ENCODE peak calls at places on chromosomes 4 and X, in eight cellular contexts. X is astrocyte of the cerebellum; A is stimulated activated CD4-positive, alpha-beta T cell treated with anti-CD3 and anti-CD28 coated beads, Interleukin-4, amount 100 ng/mL, for 48 hours; E is NCI-H2107; F is non-pigmented ciliary epithelial cell; P is GM23248; C is left ventricle myocardium inferior; V is IMR-90. S is an unnamed sample.

GRCh38 chrX:119885554-119886428 is 9.9 kb upstream of the AKAP14 start:
- DNase-seq in P (no peak), C (no peak), F (no peak), A (no peak), E (no peak), V (peak), X (no peak), S (peak)

GRCh38 chr4:74376888-74377483 is 12.0 kb downstream of the EREG start:
- DNase-seq in V (peak), A (no peak), C (no peak), X (peak), P (peak), F (no peak), E (no peak), S (no peak)

GRCh38 chr4:89797117-89797516 is 39.8 kb downstream of the SNCA start:
- DNase-seq in F (peak), A (no peak), P (peak), C (no peak), X (peak), E (no peak), V (peak), S (no peak)

GRCh38 chr4:42708625-42709024 is 51.7 kb upstream of the ATP8A1 start:
- DNase-seq in V (no peak), F (no peak), E (peak), A (no peak), C (no peak), P (no peak), X (no peak), S (peak)

GRCh38 chrX:83512111-83512510 is 4.0 kb downstream of the POU3F4 start:
- DNase-seq in P (no peak), F (no peak), V (no peak), A (no peak), E (no peak), C (no peak), X (no peak), S (no peak)

GRCh38 chrX:105821471-105822081 is 763 bp upstream of the NRK start:
- DNase-seq in F (no peak), A (no peak), V (peak), E (no peak), P (no peak), C (no peak), X (peak), S (no peak)

GRCh38 chr4:47490550-47490949 is 5.5 kb downstream of the ATP10D start:
- DNase-seq in P (peak), X (no peak), V (no peak), F (no peak), E (no peak), C (no peak), A (no peak), S (no peak)

GRCh38 chrX:113699939-113700338 is 859.3 kb upstream of the AMOT start:
- DNase-seq in V (no peak), P (no peak), A (no peak), E (no peak), F (no peak), C (no peak), X (no peak), S (no peak)

GRCh38 chrX:39891781-39892180 is 206.0 kb downstream of the BCOR start:
- DNase-seq in E (no peak), C (no peak), F (no peak), V (no peak), P (no peak), A (no peak), X (no peak), S (peak)

GRCh38 chr4:147583876-147584275 is 33.3 kb upstream of the TMEM184C start:
- DNase-seq in V (no peak), X (no peak), F (no peak), E (no peak), A (no peak), C (no peak), P (no peak), S (no peak)

GRCh38 chr4:114597410-114598115 is 1.0 kb upstream of the UGT8 start:
- DNase-seq in F (no peak), X (no peak), P (no peak), A (no peak), C (no peak), V (no peak), E (no peak), S (no peak)

GRCh38 chrX:149473092-149473491 is 32.0 kb downstream of the IDS start:
- DNase-seq in X (no peak), A (no peak), P (no peak), C (no peak), E (no peak), F (no peak), V (no peak), S (no peak)

GRCh38 chr4:176791591-176792347 is 953 bp downstream of the VEGFC start:
- DNase-seq in C (peak), A (no peak), F (no peak), V (peak), P (peak), E (no peak), X (no peak), S (no peak)

GRCh38 chrX:38768079-38768478 is 33.2 kb upstream of the MID1IP1 start:
- DNase-seq in C (no peak), X (peak), V (peak), F (no peak), E (peak), A (no peak), P (peak), S (peak)

GRCh38 chrX:39896951-39897740 is 200.6 kb downstream of the BCOR start:
- DNase-seq in A (no peak), C (peak), X (peak), F (peak), P (peak), E (no peak), V (peak), S (no peak)

GRCh38 chr4:123555500-123556273 is 159.1 kb downstream of the SPRY1 start:
- DNase-seq in V (peak), E (no peak), X (peak), A (no peak), C (peak), P (peak), F (peak), S (no peak)

GRCh38 chrX:106752101-106752678 is 25.7 kb downstream of the RNF128 start:
- DNase-seq in E (no peak), P (peak), C (no peak), F (no peak), X (no peak), V (peak), A (no peak), S (no peak)

GRCh38 chr4:83490876-83491450 is 6.1 kb upstream of the ABRAXAS1 start:
- DNase-seq in V (peak), X (no peak), A (no peak), F (no peak), C (no peak), E (no peak), P (peak), S (peak)

GRCh38 chr4:7872264-7872771 is 67.3 kb downstream of the AFAP1 start:
- DNase-seq in P (peak), F (peak), A (no peak), E (peak), X (peak), C (no peak), V (peak), S (no peak)

GRCh38 chr4:137203601-137204000 is 328.7 kb downstream of the PCDH18 start:
- DNase-seq in F (peak), V (peak), A (no peak), E (no peak), C (no peak), X (peak), P (peak), S (no peak)

GRCh38 chrX:154490021-154490413 is 412 bp downstream of the SLC10A3 start:
- DNase-seq in C (no peak), F (no peak), A (peak), X (peak), E (no peak), P (peak), V (peak), S (no peak)

GRCh38 chr4:168655182-168655581 is 158.3 kb downstream of the PALLD start:
- DNase-seq in X (no peak), F (no peak), V (no peak), A (no peak), E (no peak), C (no peak), P (no peak), S (no peak)

GRCh38 chr4:153152453-153153338 is 51.5 kb upstream of the TRIM2 start:
- DNase-seq in X (no peak), A (peak), F (no peak), V (peak), C (peak), E (peak), P (peak), S (peak)

GRCh38 chr4:176583278-176583677 is 209.4 kb downstream of the VEGFC start:
- DNase-seq in X (no peak), P (no peak), F (no peak), A (no peak), C (no peak), E (no peak), V (no peak), S (no peak)

GRCh38 chr4:16582526-16582925 is 315.9 kb downstream of the LDB2 start:
- DNase-seq in F (no peak), X (no peak), A (no peak), E (no peak), C (no peak), P (no peak), V (no peak), S (no peak)